ENCODE peak calls at places on chromosomes 3 and 15, in eight cellular contexts. P is A549, U is suprapubic skin, F is stomach, J is GM12878, K is K562, S is transverse colon, N is esophagus muscularis mucosa. I is an unnamed sample.

GRCh38 chr3:52171577-52172261 is 17.5 kb upstream of the POC1A start:
- DNase-seq in P (peak), U (peak), F (no peak), J (no peak), K (peak), S (no peak), N (no peak), I (no peak)

GRCh38 chr3:24197809-24198208 is 252.7 kb downstream of the NR1D2 start:
- DNase-seq in P (peak), U (no peak), F (no peak), J (no peak), K (no peak), S (no peak), N (no peak), I (no peak)

GRCh38 chr3:47611577-47611976 is 32.9 kb upstream of the CSPG5 start:
- DNase-seq in P (no peak), U (no peak), F (no peak), J (no peak), K (no peak), S (no peak), N (no peak), I (no peak)

GRCh38 chr3:24496529-24497482 is 2.2 kb upstream of the THRB start:
- DNase-seq in P (peak), U (peak), F (peak), J (no peak), K (peak), S (peak), N (no peak), I (peak)

GRCh38 chr3:140244893-140245292 is 309.9 kb downstream of the CLSTN2 start:
- DNase-seq in P (no peak), U (no peak), F (no peak), J (no peak), K (no peak), S (no peak), N (no peak), I (no peak)

GRCh38 chr15:52136471-52136993 is 24.0 kb upstream of the BCL2L10 start:
- DNase-seq in P (no peak), U (no peak), F (no peak), J (no peak), K (no peak), S (no peak), N (no peak), I (no peak)

GRCh38 chr15:100877551-100877950 is 2.1 kb upstream of the ALDH1A3 start:
- DNase-seq in P (no peak), U (no peak), F (no peak), J (no peak), K (no peak), S (no peak), N (no peak), I (no peak)

GRCh38 chr3:139121513-139122220 is 77.0 kb upstream of the PRR23C start:
- DNase-seq in P (peak), U (no peak), F (no peak), J (no peak), K (no peak), S (peak), N (peak), I (no peak)

GRCh38 chr3:107242579-107242978 is 134.7 kb upstream of the CCDC54 start:
- DNase-seq in P (no peak), U (no peak), F (no peak), J (no peak), K (no peak), S (no peak), N (no peak), I (no peak)

GRCh38 chr3:172644258-172644657 is 66.6 kb downstream of the NCEH1 start:
- DNase-seq in P (no peak), U (no peak), F (no peak), J (no peak), K (no peak), S (no peak), N (peak), I (no peak)

GRCh38 chr3:152728346-152728980 is 106.5 kb upstream of the P2RY1 start:
- DNase-seq in P (no peak), U (no peak), F (no peak), J (no peak), K (no peak), S (no peak), N (no peak), I (no peak)

GRCh38 chr15:63023351-63023945 is 19.1 kb upstream of the TPM1 start:
- DNase-seq in P (no peak), U (no peak), F (no peak), J (no peak), K (no peak), S (no peak), N (no peak), I (no peak)

GRCh38 chr3:71468311-71469130 is 115.0 kb downstream of the FOXP1 start:
- DNase-seq in P (no peak), U (no peak), F (no peak), J (no peak), K (no peak), S (no peak), N (no peak), I (no peak)

GRCh38 chr3:100068758-100069345 is 45.4 kb downstream of the FILIP1L start:
- DNase-seq in P (peak), U (peak), F (peak), J (peak), K (peak), S (peak), N (no peak), I (peak)

GRCh38 chr15:61083781-61084134 is 145.3 kb downstream of the RORA start:
- DNase-seq in P (no peak), U (no peak), F (no peak), J (no peak), K (no peak), S (no peak), N (no peak), I (no peak)

GRCh38 chr15:82714026-82714425 is 4.4 kb upstream of the AP3B2 start:
- DNase-seq in P (no peak), U (no peak), F (no peak), J (peak), K (no peak), S (no peak), N (no peak), I (no peak)

GRCh38 chr15:40600956-40601355 is 6.9 kb downstream of the KNL1 start:
- DNase-seq in P (no peak), U (no peak), F (no peak), J (no peak), K (no peak), S (no peak), N (no peak), I (no peak)
- TF ChIP-seq EP300 in P (no peak), U (no peak), F (no peak), J (no peak), K (no peak), S (no peak), N (no peak), I (no peak)

GRCh38 chr3:53846134-53846850 is at the start of the genes CHDH and IL17RB:
- DNase-seq in P (peak), U (no peak), F (peak), J (no peak), K (peak), S (peak), N (no peak), I (peak)

GRCh38 chr3:53845881-53846133 is 412 bp downstream of the CHDH start:
- DNase-seq in P (no peak), U (no peak), F (no peak), J (no peak), K (no peak), S (no peak), N (no peak), I (no peak)

GRCh38 chr3:53845103-53845880 is 927 bp downstream of the CHDH start:
- DNase-seq in P (peak), U (no peak), F (peak), J (no peak), K (peak), S (peak), N (no peak), I (no peak)

GRCh38 chr3:53843195-53844177 is 2.7 kb downstream of the CHDH start:
- DNase-seq in P (no peak), U (no peak), F (no peak), J (peak), K (no peak), S (no peak), N (no peak), I (no peak)

DNA sequence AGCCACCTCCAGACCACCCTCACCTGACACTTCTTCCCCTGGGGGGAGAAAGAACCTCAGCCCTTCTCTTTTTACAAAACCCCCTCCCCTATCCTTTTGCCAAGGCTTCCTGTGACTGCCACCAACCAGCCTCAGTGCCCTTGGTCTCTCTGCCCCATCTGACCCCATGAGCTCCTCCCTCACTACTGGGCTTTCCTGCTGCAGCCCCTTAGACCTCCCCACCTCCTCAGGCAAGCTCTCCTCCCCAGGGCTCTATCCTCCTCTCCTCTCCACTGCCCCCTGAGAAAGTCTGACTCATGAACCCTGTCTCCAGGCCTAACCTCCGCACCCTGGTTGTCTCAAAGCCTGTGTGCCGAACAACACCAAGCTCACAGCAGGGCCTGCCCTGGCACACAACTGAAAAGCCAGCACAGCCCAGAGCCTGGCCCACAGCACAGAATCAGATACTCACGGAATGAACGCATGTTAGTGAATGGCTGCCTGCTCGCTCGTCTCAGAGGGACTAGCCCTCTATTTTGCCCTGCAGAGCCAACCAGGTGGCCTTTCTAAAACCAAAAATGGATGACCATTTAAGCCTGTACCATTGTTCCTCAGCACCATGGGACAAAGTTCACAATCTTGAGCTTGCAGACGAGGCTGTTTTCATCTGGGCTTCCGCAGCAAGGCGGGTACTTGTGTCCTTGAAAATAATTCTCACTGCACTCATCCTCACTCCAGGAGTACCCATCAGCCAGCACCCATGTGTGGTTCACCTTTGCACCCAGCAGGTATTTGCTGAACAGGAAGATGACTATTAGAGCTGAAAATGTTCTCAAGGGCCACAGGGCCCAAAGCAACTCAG is 1.7 kb downstream of the CHDH start:
- DNase-seq in P (no peak), U (no peak), F (peak), J (no peak), K (no peak), S (peak), N (no peak), I (no peak)
- TF ChIP-seq EP300 in P (no peak), U (no peak), F (no peak), J (no peak), K (no peak), S (no peak), N (no peak), I (no peak)

DNA sequence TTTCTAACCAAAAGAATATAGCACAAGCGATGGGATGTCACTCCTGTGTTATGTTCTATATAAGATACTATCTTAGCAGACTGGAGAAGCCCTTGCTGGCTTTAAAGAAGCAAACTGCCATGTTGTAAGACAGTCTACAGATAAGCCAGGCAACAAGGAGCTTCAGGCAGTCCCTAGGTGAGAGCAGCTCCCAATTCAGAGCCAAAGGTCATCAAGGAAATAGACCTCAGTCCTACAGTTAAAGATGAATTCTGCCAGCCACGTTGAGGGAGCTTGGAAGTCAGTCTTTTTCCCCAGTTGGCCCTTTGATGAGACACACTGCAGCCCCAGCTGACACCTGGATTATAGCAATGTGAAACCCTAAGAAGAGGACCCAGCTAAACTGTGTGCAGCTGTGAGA is 102.6 kb upstream of the AKAP13 start:
- DNase-seq in P (no peak), U (no peak), F (no peak), J (no peak), K (no peak), S (no peak), N (no peak), I (no peak)
- TF ChIP-seq EP300 in P (no peak), U (no peak), F (no peak), J (no peak), K (no peak), S (no peak), N (no peak), I (no peak)

DNA sequence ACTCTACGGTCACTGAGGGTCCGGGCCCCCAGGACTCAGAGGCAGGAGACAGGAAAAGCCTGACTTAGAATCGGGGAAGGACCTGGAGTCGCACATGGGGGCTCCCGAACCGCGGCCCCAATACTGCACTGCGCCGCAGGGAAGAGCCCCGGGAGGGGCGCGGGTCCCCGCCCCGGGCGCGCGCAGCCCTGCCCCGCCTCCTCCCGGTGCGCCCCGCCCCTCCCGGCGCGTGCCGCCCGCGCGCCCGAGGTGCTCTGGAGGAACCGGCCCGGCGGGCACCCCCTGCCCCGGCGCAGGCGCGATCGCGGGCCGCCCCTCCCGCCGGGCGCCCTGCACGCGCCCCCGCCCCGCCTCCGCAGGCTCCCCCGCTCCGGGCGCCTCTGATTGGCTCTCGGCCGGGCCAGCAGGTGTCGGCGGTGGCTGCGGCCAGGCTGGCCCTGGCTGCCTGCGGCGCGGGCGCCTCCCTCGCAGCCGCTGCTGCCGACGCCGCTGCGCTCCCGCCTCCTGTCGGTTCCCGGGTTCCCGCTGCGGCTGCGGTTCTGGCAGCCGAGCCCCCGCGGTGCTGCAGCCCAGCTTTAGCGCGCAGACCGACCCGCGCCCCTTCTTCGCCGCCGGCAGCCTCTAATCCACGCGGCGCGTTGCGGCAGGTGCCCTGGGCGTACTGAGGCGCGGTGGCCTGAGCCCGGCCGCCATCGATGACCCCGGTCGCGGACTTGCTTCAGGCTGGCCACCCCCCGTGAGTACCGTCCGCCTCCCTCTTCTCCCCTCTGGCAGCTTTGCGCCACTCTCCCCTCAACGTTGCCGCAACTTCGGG is at the start of gene MYRIP:
- DNase-seq in P (no peak), U (no peak), F (peak), J (no peak), K (peak), S (peak), N (no peak), I (peak)
- TF ChIP-seq EP300 in P (no peak), U (no peak), F (no peak), J (no peak), K (no peak), S (no peak), N (no peak), I (no peak)

GRCh38 chr15:29124581-29125381 is 144.8 kb downstream of the NSMCE3 start:
- DNase-seq in P (no peak), U (no peak), F (no peak), J (no peak), K (no peak), S (no peak), N (no peak), I (no peak)
- TF ChIP-seq EP300 in P (no peak), U (no peak), F (no peak), J (no peak), K (no peak), S (no peak), N (no peak), I (no peak)

DNA sequence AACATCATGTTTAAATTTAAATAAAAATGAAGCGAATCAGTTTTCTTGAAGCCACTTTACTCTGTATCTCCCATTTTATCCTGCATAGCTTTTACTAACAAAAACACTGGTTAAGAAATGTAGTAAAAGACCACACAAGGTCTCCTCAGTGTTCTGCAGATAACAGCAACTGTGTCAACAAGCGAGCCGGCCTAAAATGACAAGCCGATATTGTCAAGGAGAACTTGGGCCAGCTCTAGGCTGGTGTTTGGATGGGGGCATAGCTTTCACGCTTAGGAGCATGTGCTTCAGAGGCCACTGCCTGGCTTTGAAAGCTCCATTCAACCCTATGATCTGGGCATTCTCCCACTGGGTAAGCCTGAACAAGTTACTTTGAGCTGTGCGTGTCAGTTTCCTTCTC is 38.1 kb downstream of the MFSD1 start:
- DNase-seq in P (no peak), U (no peak), F (no peak), J (no peak), K (no peak), S (no peak), N (no peak), I (no peak)
- TF ChIP-seq EP300 in P (no peak), U (no peak), F (no peak), J (no peak), K (no peak), S (no peak), N (no peak), I (no peak)

GRCh38 chr3:170448530-170449110 is 30.0 kb downstream of the CLDN11 start:
- DNase-seq in P (no peak), U (no peak), F (no peak), J (no peak), K (no peak), S (no peak), N (no peak), I (no peak)
- TF ChIP-seq EP300 in P (no peak), U (no peak), F (no peak), J (no peak), K (no peak), S (no peak), N (no peak), I (no peak)

GRCh38 chr15:57146394-57147140 is 228.1 kb downstream of the TCF12 start:
- DNase-seq in P (peak), U (no peak), F (no peak), J (no peak), K (peak), S (no peak), N (no peak), I (no peak)
- TF ChIP-seq EP300 in P (no peak), U (no peak), F (no peak), J (no peak), K (no peak), S (no peak), N (no peak), I (no peak)